ENCODE peak calls at places on chromosome 10, in eight cellular contexts. Z, G, L, T, Q, C, S and A are unnamed samples. For H3K27me3, the result is how much of the 10 kb centered on the place peaks cover.

GRCh38 chr10:127343831-127344230 is 147.4 kb upstream of the INSYN2A start:
- DNase-seq in Z (no peak), G (no peak), L (no peak), T (no peak), Q (no peak), C (no peak), S (no peak), A (no peak)

GRCh38 chr10:71771821-71772617 is 1.3 kb downstream of the VSIR start:
- DNase-seq in Z (peak), G (no peak), L (no peak), T (no peak), Q (peak), C (peak), S (no peak), A (peak)

GRCh38 chr10:91036807-91037405 is 116.0 kb upstream of the ANKRD1 start:
- DNase-seq in Z (no peak), G (no peak), L (no peak), T (no peak), Q (no peak), C (no peak), S (no peak), A (no peak)

GRCh38 chr10:58477122-58477521 is 35.5 kb upstream of the BICC1 start:
- DNase-seq in Z (no peak), G (no peak), L (no peak), T (peak), Q (no peak), C (peak), S (no peak), A (peak)

GRCh38 chr10:28545967-28546644 is 13.2 kb downstream of the WAC start:
- DNase-seq in Z (no peak), G (no peak), L (no peak), T (no peak), Q (no peak), C (no peak), S (no peak), A (no peak)

GRCh38 chr10:77606751-77607150 is 30.9 kb downstream of the KCNMA1 start:
- DNase-seq in Z (peak), G (no peak), L (no peak), T (no peak), Q (no peak), C (no peak), S (no peak), A (no peak)

GRCh38 chr10:60800918-60801317 is 22.6 kb downstream of the CDK1 start:
- DNase-seq in Z (no peak), G (no peak), L (no peak), T (no peak), Q (no peak), C (no peak), S (no peak), A (no peak)

GRCh38 chr10:102401735-102402511 is 6.4 kb downstream of the NFKB2 start:
- DNase-seq in Z (peak), G (no peak), L (peak), T (peak), Q (peak), C (no peak), S (no peak), A (no peak)

GRCh38 chr10:99906470-99906869 is 103.3 kb downstream of the DNMBP start:
- DNase-seq in Z (no peak), G (no peak), L (no peak), T (no peak), Q (no peak), C (no peak), S (peak), A (peak)

GRCh38 chr10:111999915-112000302 is 183.7 kb downstream of the GPAM start:
- DNase-seq in Z (no peak), G (no peak), L (no peak), T (peak), Q (no peak), C (no peak), S (no peak), A (no peak)

GRCh38 chr10:88983206-88983605 is 7.4 kb upstream of the FAS start:
- DNase-seq in Z (no peak), G (no peak), L (no peak), T (no peak), Q (no peak), C (no peak), S (no peak), A (no peak)

GRCh38 chr10:19014034-19014433 is 34.6 kb upstream of the MALRD1 start:
- DNase-seq in Z (peak), G (no peak), L (no peak), T (no peak), Q (no peak), C (no peak), S (peak), A (no peak)

GRCh38 chr10:28254290-28254985 is 48.4 kb downstream of the MPP7 start:
- DNase-seq in Z (peak), G (no peak), L (no peak), T (no peak), Q (no peak), C (no peak), S (no peak), A (no peak)

GRCh38 chr10:77846718-77847311 is 79.7 kb downstream of the DLG5 start:
- DNase-seq in Z (peak), G (peak), L (peak), T (peak), Q (peak), C (peak), S (no peak), A (peak)

GRCh38 chr10:31103096-31103495 is 71.4 kb upstream of the ZNF438 start:
- DNase-seq in Z (no peak), G (no peak), L (peak), T (no peak), Q (no peak), C (no peak), S (no peak), A (no peak)

GRCh38 chr10:86306628-86307278 is 59.8 kb downstream of the GRID1 start:
- DNase-seq in Z (peak), G (no peak), L (peak), T (peak), Q (no peak), C (no peak), S (no peak), A (no peak)

GRCh38 chr10:55750458-55750857 is 610.6 kb downstream of the ZWINT start:
- DNase-seq in Z (peak), G (no peak), L (no peak), T (no peak), Q (no peak), C (no peak), S (no peak), A (no peak)

GRCh38 chr10:80421369-80422220 is 13.2 kb downstream of the PRXL2A start:
- DNase-seq in Z (no peak), G (no peak), L (no peak), T (no peak), Q (no peak), C (no peak), S (no peak), A (no peak)

GRCh38 chr10:124558339-124558685 is 96.7 kb downstream of the LHPP start:
- DNase-seq in Z (no peak), G (no peak), L (no peak), T (no peak), Q (peak), C (no peak), S (no peak), A (no peak)

GRCh38 chr10:89653410-89653828 is 8.4 kb upstream of the PANK1 start:
- DNase-seq in Z (peak), G (no peak), L (peak), T (no peak), Q (no peak), C (no peak), S (peak), A (no peak)

GRCh38 chr10:47060356-47060755 is 149.1 kb downstream of the PTPN20 start:
- DNase-seq in Z (no peak), G (no peak), L (no peak), T (peak), Q (no peak), C (no peak), S (no peak), A (no peak)

GRCh38 chr10:132143162-132143561 is 43.6 kb upstream of the DPYSL4 start:
- DNase-seq in Z (no peak), G (no peak), L (no peak), T (no peak), Q (no peak), C (no peak), S (no peak), A (peak)

GRCh38 chr10:43299579-43299978 is 32.7 kb upstream of the RASGEF1A start:
- DNase-seq in Z (no peak), G (peak), L (no peak), T (no peak), Q (peak), C (no peak), S (no peak), A (no peak)

GRCh38 chr10:76026931-76027330 is 595.5 kb downstream of the LRMDA start:
- DNase-seq in Z (peak), G (no peak), L (no peak), T (no peak), Q (no peak), C (no peak), S (no peak), A (no peak)

GRCh38 chr10:60955957-60956425 is 12.0 kb upstream of the RHOBTB1 start:
- DNase-seq in Z (peak), G (no peak), L (no peak), T (no peak), Q (no peak), C (no peak), S (no peak), A (no peak)

GRCh38 chr10:60172363-60172990 is 217.2 kb downstream of the ANK3 start:
- DNase-seq in Z (peak), G (no peak), L (no peak), T (no peak), Q (no peak), C (no peak), S (no peak), A (no peak)

GRCh38 chr10:46006219-46006618 is 24.2 kb downstream of the NCOA4 start:
- DNase-seq in Z (peak), G (no peak), L (no peak), T (no peak), Q (no peak), C (no peak), S (peak), A (no peak)

GRCh38 chr10:10967502-10967901 is 50.2 kb upstream of the CELF2 start:
- DNase-seq in Z (no peak), G (no peak), L (peak), T (no peak), Q (no peak), C (no peak), S (no peak), A (no peak)

GRCh38 chr10:97109562-97109961 is 76.2 kb downstream of the SLIT1 start:
- DNase-seq in Z (no peak), G (no peak), L (no peak), T (peak), Q (no peak), C (no peak), S (no peak), A (no peak)

GRCh38 chr10:93815304-93816091 is 57.8 kb downstream of the LGI1 start:
- DNase-seq in Z (peak), G (no peak), L (peak), T (peak), Q (no peak), C (no peak), S (no peak), A (no peak)

GRCh38 chr10:98314577-98315284 is 46.7 kb upstream of the LOXL4 start:
- DNase-seq in Z (peak), G (no peak), L (no peak), T (no peak), Q (peak), C (no peak), S (no peak), A (no peak)

GRCh38 chr10:124384142-124384541 is 34.6 kb downstream of the OAT start:
- DNase-seq in Z (no peak), G (no peak), L (no peak), T (no peak), Q (peak), C (no peak), S (no peak), A (no peak)

GRCh38 chr10:102154466-102155116 is 2.4 kb downstream of the NOLC1 start:
- DNase-seq in Z (no peak), G (no peak), L (no peak), T (no peak), Q (no peak), C (no peak), S (no peak), A (peak)

GRCh38 chr10:3464760-3465405 is 292.3 kb upstream of the PITRM1 start:
- DNase-seq in Z (peak), G (no peak), L (no peak), T (no peak), Q (no peak), C (no peak), S (no peak), A (no peak)

GRCh38 chr10:86782691-86783418 is 26.4 kb downstream of the BMPR1A start:
- DNase-seq in Z (no peak), G (no peak), L (no peak), T (no peak), Q (no peak), C (no peak), S (no peak), A (no peak)

DNA sequence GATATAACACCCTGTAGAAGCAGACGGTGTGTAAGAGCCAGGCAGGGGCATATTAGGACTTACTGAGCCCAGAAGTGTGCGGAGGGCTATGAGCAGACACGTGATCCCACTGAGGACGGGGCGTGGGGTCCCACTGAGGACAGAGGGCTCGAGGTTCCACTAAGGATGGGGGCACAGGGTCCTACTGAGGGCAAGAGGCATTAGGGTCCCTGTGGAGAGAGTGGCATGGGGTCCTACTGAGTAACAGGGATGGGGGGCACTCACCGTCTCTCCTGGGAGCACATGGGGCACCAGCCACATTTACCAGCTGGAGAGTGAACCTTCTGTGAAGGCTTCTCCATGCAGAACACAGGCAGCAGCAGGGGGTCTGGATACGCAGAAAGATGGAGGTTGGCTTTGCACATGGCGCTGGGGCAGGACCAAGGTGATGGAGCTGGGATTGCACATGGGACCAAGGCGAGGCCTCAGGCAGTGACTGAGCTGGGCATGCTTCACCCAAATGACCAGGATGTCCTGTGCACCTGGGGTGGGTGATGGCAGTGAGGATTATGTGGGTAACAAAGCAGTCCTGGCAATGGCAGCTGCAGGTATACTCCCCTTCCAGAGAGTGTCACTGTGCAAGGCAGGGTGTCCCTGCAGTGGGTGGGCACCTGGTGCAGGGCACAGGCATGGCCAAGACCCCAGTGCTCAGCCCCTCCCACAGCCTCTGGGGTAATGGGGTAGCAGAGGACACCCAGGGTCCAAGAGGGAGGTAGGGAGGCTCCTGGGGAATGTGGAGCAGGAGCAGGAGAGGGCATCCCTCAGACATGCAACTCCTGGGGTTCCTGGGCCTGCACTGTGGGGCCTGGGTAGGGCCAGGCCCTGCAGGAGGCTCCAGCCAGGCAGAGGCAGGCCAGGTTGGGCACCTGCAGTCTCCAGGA is 278.1 kb downstream of the TCERG1L start:
- DNase-seq in Z (no peak), G (no peak), L (no peak), T (no peak), Q (peak), C (no peak), S (no peak), A (no peak)
- H3K27me3 ChIP-seq in Z (under half), G (under half), L (under half), T (under half), Q (under half), C (under half), S (under half), A (under half)

GRCh38 chr10:128465697-128466096 is 339.5 kb upstream of the MKI67 start:
- DNase-seq in Z (no peak), G (no peak), L (no peak), T (peak), Q (no peak), C (no peak), S (no peak), A (no peak)
- H3K4me3 ChIP-seq in Z (no peak), G (no peak), L (no peak), T (no peak), Q (no peak), C (no peak), S (no peak), A (no peak)

GRCh38 chr10:26220901-26221300 is 4.3 kb downstream of the GAD2 start:
- DNase-seq in Z (no peak), G (no peak), L (no peak), T (no peak), Q (no peak), C (no peak), S (no peak), A (no peak)
- H3K27me3 ChIP-seq in Z (under half), G (under half), L (under half), T (half or more), Q (half or more), C (half or more), S (half or more), A (under half)

DNA sequence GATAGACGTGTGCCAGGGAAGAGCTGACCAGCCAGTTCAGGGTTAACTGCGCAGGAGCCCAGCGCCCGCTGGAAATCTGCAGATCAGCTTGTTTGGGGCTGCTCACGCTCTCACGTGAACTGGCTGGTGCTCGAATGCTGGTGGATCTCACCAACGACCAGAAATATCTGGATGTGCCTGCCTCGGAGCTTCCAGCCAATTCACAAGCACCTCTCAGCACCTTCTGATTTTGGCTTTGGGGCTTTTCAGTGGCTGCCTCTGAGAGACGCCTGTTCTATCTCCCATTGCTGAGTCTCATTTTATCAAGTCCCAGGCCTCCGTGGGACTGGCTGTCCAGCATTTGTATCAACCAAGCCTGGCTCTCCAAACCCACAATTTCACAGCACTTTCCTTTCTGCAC is 131.9 kb upstream of the BTBD16 start:
- DNase-seq in Z (no peak), G (no peak), L (no peak), T (no peak), Q (no peak), C (peak), S (no peak), A (no peak)
- H3K4me3 ChIP-seq in Z (no peak), G (no peak), L (no peak), T (no peak), Q (no peak), C (no peak), S (no peak), A (no peak)

GRCh38 chr10:1468777-1469176 is 268.5 kb downstream of the ADARB2 start:
- DNase-seq in Z (no peak), G (no peak), L (no peak), T (no peak), Q (no peak), C (no peak), S (no peak), A (no peak)
- H3K27me3 ChIP-seq in Z (under half), G (under half), L (under half), T (under half), Q (under half), C (under half), S (under half), A (under half)

DNA sequence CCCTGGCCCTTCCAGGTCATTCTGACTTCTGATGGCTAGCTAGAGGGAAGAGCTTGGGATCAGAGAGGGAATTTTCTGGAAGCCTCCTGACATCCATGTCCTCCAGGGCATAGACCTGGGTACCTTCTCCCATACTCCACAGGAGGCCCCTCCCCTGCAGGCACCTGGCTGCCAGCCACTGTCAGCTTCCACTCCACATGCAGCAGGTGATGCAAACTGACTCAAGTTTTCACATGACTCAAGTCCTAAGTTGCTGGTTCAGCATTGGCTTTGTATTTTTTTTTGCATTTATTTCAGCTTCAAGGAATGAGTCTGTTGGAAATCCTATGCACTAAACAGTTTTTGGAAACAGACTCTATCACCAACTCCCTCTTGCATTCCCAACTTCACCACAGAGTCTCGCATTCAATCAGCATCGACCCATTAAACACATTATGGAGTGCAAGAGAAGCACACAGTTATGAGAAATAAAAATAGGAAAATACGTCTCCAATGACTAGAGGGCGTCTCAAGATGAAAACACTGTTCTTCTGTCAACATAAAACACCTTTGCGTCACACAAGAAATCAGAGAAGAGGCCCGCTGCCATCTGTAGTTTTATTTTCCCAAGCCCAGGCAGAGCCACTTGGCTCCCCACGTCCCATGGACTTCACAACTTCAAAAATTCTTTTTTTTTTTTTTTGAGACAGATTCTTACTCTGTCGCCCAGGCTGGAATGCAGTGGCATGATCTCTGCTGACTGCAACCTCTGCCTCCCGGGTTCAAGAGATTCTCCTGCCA is 362.6 kb upstream of the MGMT start:
- DNase-seq in Z (no peak), G (no peak), L (no peak), T (no peak), Q (no peak), C (no peak), S (no peak), A (no peak)
- H3K4me3 ChIP-seq in Z (no peak), G (no peak), L (no peak), T (no peak), Q (no peak), C (no peak), S (no peak), A (no peak)

GRCh38 chr10:104146871-104147270 is 24.9 kb downstream of the SFR1 start:
- DNase-seq in Z (no peak), G (no peak), L (no peak), T (no peak), Q (no peak), C (no peak), S (no peak), A (no peak)
- H3K27me3 ChIP-seq in Z (under half), G (under half), L (under half), T (under half), Q (under half), C (under half), S (under half), A (under half)

GRCh38 chr10:84177541-84178386 is 4.2 kb downstream of the GPR15LG start:
- DNase-seq in Z (no peak), G (peak), L (no peak), T (peak), Q (no peak), C (peak), S (no peak), A (no peak)
- H3K4me3 ChIP-seq in Z (no peak), G (no peak), L (no peak), T (no peak), Q (no peak), C (no peak), S (no peak), A (no peak)

GRCh38 chr10:1672001-1672781 is 65.1 kb downstream of the ADARB2 start:
- DNase-seq in Z (no peak), G (no peak), L (no peak), T (peak), Q (no peak), C (no peak), S (no peak), A (no peak)
- H3K27me3 ChIP-seq in Z (under half), G (under half), L (under half), T (under half), Q (under half), C (under half), S (under half), A (under half)